ENCODE peak calls at places on chromosome 17, in four cellular contexts. H, G, Y and T are unnamed samples. For H3K27me3, the result is how much of the 10 kb centered on the place peaks cover.

GRCh38 chr17:31724026-31724425 is 135.0 kb downstream of the COPRS start:
- DNase-seq in H (no peak), G (peak), Y (no peak), T (no peak)

GRCh38 chr17:50507871-50508572 is at the start of gene MYCBPAP:
- DNase-seq in H (peak), G (no peak), Y (peak), T (peak)

GRCh38 chr17:42519546-42520444 is 16.2 kb upstream of the NAGLU start:
- DNase-seq in H (peak), G (peak), Y (peak), T (peak)

GRCh38 chr17:4073983-4074830 is 68.6 kb downstream of the ZZEF1 start:
- DNase-seq in H (peak), G (no peak), Y (no peak), T (peak)

GRCh38 chr17:8803531-8804416 is 4.6 kb upstream of the MFSD6L start:
- DNase-seq in H (no peak), G (no peak), Y (no peak), T (no peak)

GRCh38 chr17:67675481-67675880 is 42.3 kb upstream of the NOL11 start:
- DNase-seq in H (no peak), G (no peak), Y (no peak), T (no peak)

GRCh38 chr17:45789874-45790273 is 5.8 kb downstream of the CRHR1 start:
- DNase-seq in H (no peak), G (no peak), Y (no peak), T (no peak)

GRCh38 chr17:5741810-5742209 is 157.5 kb upstream of the NLRP1 start:
- DNase-seq in H (no peak), G (no peak), Y (no peak), T (no peak)

GRCh38 chr17:4547118-4547906 is 7.9 kb downstream of the MYBBP1A start:
- DNase-seq in H (no peak), G (no peak), Y (no peak), T (no peak)

GRCh38 chr17:2068589-2069051 is 13.7 kb downstream of the HIC1 start:
- DNase-seq in H (no peak), G (no peak), Y (no peak), T (no peak)

GRCh38 chr17:43530303-43531081 is 15.6 kb downstream of the ETV4 start:
- DNase-seq in H (no peak), G (peak), Y (no peak), T (peak)

GRCh38 chr17:49817993-49818392 is 29.5 kb downstream of the KAT7 start:
- DNase-seq in H (no peak), G (no peak), Y (no peak), T (no peak)

GRCh38 chr17:48102700-48103378 is 1.6 kb upstream of the CBX1 start:
- DNase-seq in H (no peak), G (no peak), Y (no peak), T (no peak)

GRCh38 chr17:55037828-55038227 is 69.3 kb downstream of the STXBP4 start:
- DNase-seq in H (no peak), G (no peak), Y (no peak), T (no peak)

GRCh38 chr17:80227156-80227555 is 6.9 kb downstream of the SLC26A11 start:
- DNase-seq in H (no peak), G (no peak), Y (no peak), T (no peak)

GRCh38 chr17:80227666-80228065 is 7.4 kb downstream of the SLC26A11 start:
- DNase-seq in H (no peak), G (no peak), Y (no peak), T (no peak)

GRCh38 chr17:80232438-80232837 is 12.2 kb downstream of the SLC26A11 start:
- DNase-seq in H (no peak), G (no peak), Y (no peak), T (no peak)

GRCh38 chr17:80228477-80228876 is 8.2 kb downstream of the SLC26A11 start:
- DNase-seq in H (no peak), G (no peak), Y (no peak), T (no peak)

DNA sequence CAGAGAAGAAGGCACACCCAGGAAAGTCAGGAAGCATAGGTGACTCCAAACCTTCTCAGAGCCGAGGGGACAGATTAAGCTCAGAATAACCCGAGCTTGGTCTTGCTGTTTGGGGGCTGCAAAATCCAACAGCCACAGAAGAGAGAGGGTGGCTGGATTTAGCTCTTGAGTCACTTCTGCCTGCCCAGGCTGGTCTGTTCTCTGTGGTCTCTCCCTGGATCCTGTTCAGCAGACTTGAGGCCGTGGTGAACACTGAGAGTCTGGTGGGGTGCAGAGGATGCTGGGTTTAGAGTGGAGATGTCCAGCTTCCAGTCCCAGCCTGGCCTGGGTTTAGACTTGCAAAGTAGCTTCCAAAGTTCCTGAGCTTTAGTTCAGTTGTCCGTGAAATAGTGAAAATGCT is 8.8 kb downstream of the SLC26A11 start:
- DNase-seq in H (no peak), G (peak), Y (no peak), T (no peak)
- H3K27me3 ChIP-seq in H (under half), G (under half), Y (under half), T (under half)

GRCh38 chr17:82444941-82445521 is 5.5 kb downstream of the CYBC1 start:
- DNase-seq in H (no peak), G (no peak), Y (no peak), T (no peak)
- H3K27ac ChIP-seq in H (no peak), G (no peak), Y (no peak), T (no peak)

GRCh38 chr17:13601317-13601775 is 383 bp downstream of the HS3ST3A1 start:
- DNase-seq in H (no peak), G (no peak), Y (no peak), T (peak)
- H3K4me3 ChIP-seq in H (peak), G (peak), Y (peak), T (peak)

DNA sequence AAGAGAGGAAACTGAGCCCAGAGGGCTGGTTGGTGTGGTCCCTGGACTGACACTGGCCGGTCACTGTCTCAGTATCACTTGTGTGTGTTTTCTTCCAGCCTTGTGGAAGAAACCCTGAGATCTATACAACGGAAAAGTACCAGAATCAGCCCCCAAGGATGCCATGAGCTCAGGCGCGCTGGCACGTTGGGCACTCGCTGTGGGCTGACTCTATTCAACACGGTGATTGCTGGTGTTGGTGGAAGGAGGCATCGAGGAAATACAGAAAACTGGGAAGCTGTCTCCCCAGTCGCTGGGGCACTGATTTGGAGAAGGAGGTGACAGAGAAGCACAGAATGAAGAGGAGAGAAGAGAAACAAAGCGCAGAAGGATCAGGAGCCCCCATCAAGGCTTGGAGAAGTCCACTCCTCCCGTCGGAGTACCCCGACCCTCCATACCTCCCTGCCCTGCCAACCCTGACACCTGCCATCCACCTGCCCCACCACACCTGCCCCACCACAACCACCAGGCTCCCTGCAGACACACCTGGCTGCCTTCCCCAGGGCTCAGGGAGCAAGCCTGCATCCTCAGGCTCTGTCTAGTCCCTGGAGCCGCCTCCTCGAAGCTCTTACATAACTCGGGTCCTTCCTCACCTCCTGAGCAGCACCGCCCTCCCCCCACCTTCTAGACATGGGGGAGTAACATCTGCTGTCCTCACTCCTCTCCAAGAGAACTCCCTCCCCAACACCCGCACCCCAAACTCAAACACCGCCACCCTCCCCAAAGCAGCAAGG is 66.5 kb downstream of the RBFOX3 start:
- DNase-seq in H (no peak), G (no peak), Y (no peak), T (no peak)
- H3K27me3 ChIP-seq in H (under half), G (under half), Y (under half), T (under half)

DNA sequence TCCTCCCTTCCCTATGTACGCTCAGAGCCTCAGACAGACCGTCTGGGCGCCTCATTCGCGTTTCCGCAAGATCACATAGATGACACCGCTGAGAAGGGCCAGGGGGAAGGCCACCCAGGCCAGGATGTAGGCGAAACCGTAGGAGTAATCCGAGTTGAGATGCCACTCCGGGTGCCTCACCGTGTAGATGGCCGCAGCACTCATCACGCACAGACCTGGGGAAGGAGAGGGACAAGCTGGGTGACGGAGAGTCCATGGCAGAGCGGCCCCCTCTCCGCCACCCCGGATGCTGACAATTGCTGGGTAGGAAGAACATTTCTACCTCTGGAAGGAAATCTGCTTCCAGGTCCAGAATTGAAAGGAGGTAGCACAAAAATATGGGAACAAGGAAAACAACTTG is 34.3 kb downstream of the PMP22 start:
- DNase-seq in H (no peak), G (no peak), Y (no peak), T (no peak)
- H3K27ac ChIP-seq in H (no peak), G (no peak), Y (no peak), T (no peak)